ENCODE peak calls at places on chromosome 5, in four cellular contexts. W is A673, S is tibial nerve, R is PC-3. A is an unnamed sample.

GRCh38 chr5:59430066-59430702 is 463.3 kb downstream of the PDE4D start:
- DNase-seq in S (no peak), R (no peak), W (no peak), A (no peak)

GRCh38 chr5:151570512-151571269 is 20.4 kb downstream of the FAT2 start:
- DNase-seq in W (no peak), R (peak; percentile 92), S (no peak), A (no peak)

GRCh38 chr5:65992630-65993029 is 66.3 kb downstream of the ERBIN start:
- DNase-seq in R (no peak), S (no peak), W (no peak), A (no peak)

GRCh38 chr5:114362197-114362976 is 517 bp downstream of the KCNN2 start:
- DNase-seq in S (no peak), W (peak; percentile 10), R (no peak), A (peak; percentile 83)

GRCh38 chr5:63894690-63895089 is 67.6 kb downstream of the HTR1A start:
- DNase-seq in W (no peak), R (no peak), S (no peak), A (no peak)

GRCh38 chr5:59617186-59617771 is 276.2 kb downstream of the PDE4D start:
- DNase-seq in S (no peak), W (no peak), R (no peak), A (no peak)

GRCh38 chr5:155299342-155300006 is 285.9 kb downstream of the KIF4B start:
- DNase-seq in W (no peak), R (no peak), S (no peak), A (no peak)

GRCh38 chr5:78720234-78720985 is 71.8 kb upstream of the LHFPL2 start:
- DNase-seq in R (no peak), S (no peak), W (no peak), A (no peak)

GRCh38 chr5:59587489-59588337 is 305.8 kb downstream of the PDE4D start:
- DNase-seq in R (peak; percentile 54), W (peak; percentile 60), S (peak; percentile 14), A (peak; percentile 65)

GRCh38 chr5:123813937-123814624 is 302.1 kb downstream of the CSNK1G3 start:
- DNase-seq in R (peak; percentile 34), W (peak; percentile 81), S (no peak), A (no peak)

GRCh38 chr5:75049581-75050274 is 2.6 kb downstream of the GCNT4 start:
- DNase-seq in S (no peak), R (peak; percentile 70), W (peak; percentile 71), A (no peak)

GRCh38 chr5:165808358-165808757 is 2302.9 kb downstream of the MAT2B start:
- DNase-seq in S (no peak), R (peak; percentile 19), W (no peak), A (no peak)

GRCh38 chr5:137142371-137143243 is 356.5 kb downstream of the SPOCK1 start:
- DNase-seq in W (no peak), S (peak; percentile 31), R (peak; percentile 78), A (peak; percentile 42)

GRCh38 chr5:84381501-84382362 is 2.9 kb downstream of the EDIL3 start:
- DNase-seq in R (no peak), W (peak; percentile 27), S (no peak), A (no peak)

GRCh38 chr5:13866792-13867191 is 77.7 kb downstream of the DNAH5 start:
- DNase-seq in R (peak; percentile 73), W (peak; percentile 51), S (no peak), A (no peak)

GRCh38 chr5:130710596-130710995 is 454.5 kb downstream of the HINT1 start:
- DNase-seq in W (no peak), R (peak; percentile 87), S (no peak), A (no peak)

GRCh38 chr5:177311361-177311722 is 356 bp downstream of the MXD3 start:
- DNase-seq in W (no peak), S (no peak), R (peak; percentile 34), A (no peak)

GRCh38 chr5:102628449-102629175 is 126.5 kb upstream of the PAM start:
- DNase-seq in S (no peak), R (peak; percentile 99), W (no peak), A (no peak)

DNA sequence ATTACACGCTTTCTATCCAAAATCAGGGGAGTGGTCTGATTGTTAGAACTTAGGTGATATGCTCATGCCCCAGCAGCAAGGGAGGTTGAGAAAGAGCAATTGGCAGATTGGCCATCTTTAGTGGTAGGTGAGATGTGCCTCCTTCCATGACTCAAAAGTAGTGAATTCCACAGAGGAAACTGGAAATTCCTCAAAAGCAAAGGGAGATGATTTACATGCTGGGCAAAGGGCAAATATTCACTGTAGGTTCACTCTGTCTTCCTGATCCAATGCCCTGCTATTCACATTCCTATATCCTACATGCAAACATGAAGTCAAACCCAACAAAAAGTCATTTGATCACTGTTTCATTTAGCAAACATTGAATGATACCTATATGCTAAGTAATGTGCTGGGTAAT is 130.1 kb upstream of the ZNF608 start:
- DNase-seq in S (no peak), R (peak; percentile 33), W (no peak), A (no peak)
- TF ChIP-seq CTCF in S (no peak), R (no peak), W (no peak), A (no peak)

DNA sequence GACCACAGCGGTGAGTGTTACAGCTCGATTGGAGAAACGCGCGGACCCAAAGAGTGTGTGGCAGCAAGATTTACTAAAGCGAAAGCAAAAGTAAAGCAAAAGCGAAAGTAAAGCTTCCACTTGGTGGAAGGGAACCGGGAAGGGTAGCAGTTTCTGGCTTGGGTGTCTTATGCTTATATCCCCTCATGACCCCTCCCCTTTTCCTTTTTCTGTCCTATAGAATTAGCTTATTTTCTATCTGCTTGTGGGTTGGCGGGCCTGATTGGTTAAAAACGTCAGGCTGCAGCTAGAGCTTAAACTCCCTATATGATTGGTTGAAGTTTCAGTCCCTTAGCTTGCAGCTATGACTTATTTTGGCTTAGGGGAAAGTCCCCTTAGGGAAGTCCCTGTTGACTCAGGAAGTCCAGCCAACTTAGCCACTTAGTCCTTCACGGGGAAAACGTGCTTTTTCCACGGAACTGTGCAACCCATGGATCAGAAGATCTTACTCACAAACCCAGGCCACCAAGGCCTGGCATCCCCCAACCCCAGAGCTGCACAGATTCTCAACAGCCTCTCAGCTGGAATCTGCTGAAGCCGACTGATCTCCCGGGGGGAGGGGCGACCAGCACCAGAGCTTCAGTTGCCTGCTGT is 114.2 kb upstream of the ADAMTS16 start:
- DNase-seq in R (peak; percentile 79), W (peak; percentile 3), S (no peak), A (no peak)
- H3K4me3 ChIP-seq in R (peak overlapping the region; percentile 92), W (no peak overlapping the region), S (no peak overlapping the region), A (no peak overlapping the region)

GRCh38 chr5:134055015-134055414 is 50.2 kb upstream of the VDAC1 start:
- DNase-seq in W (no peak), S (no peak), R (no peak), A (no peak)

GRCh38 chr5:134063421-134063820 is 51.1 kb upstream of the TCF7 start:
- DNase-seq in W (no peak), S (no peak), R (no peak), A (no peak)

GRCh38 chr5:134059758-134060495 is 54.6 kb upstream of the TCF7 start:
- DNase-seq in S (no peak), R (no peak), W (no peak), A (no peak)
- H3K27ac ChIP-seq in S (peak overlapping the region; percentile 65), R (peak overlapping the region; percentile 90), W (no peak overlapping the region), A (no peak overlapping the region)

GRCh38 chr5:53991942-53992341 is 318.4 kb downstream of the ARL15 start:
- DNase-seq in W (peak; percentile 48), S (no peak), R (no peak), A (no peak)
- TF ChIP-seq CTCF in W (peak; percentile 61), S (peak; percentile 9), R (peak; percentile 51), A (peak; percentile 18)

DNA sequence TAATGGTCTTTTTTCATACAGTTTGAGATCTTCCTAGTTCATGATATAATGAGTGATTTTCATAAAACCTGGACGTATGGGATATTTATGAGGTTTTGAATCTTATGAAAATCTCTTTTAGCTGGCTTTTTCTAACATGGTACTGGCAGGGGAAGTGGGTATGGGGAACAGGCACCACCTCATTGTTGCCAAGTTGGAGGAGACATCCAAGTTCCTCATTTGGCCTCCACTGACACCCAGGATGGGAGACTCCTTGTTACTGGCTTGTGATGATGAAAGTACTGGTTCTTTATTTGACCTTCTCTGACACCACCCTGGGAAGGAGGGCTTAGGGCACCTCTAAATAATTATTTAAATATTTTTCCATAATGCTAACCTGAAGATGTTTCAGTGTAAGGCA is 4.0 kb upstream of the TNPO1 start:
- DNase-seq in W (no peak), S (no peak), R (no peak), A (no peak)
- H3K4me3 ChIP-seq in W (no peak overlapping the region), S (no peak overlapping the region), R (no peak overlapping the region), A (no peak overlapping the region)